ENCODE peak calls at places on chromosomes 2 and 18, in nine cellular contexts. One of them, this sample, is unnamed.

GRCh38 chr2:28662468-28663095 is 89.0 kb upstream of the PPP1CB start:
- DNase-seq in K562: no peak
- DNase-seq in endothelial cell of umbilical vein: peak; percentile 35
- DNase-seq in ovary: peak; percentile 36
- DNase-seq in NB4: no peak
- DNase-seq in gastrocnemius medialis: no peak
- DNase-seq in prostate gland: no peak
- DNase-seq in thyroid gland: peak; percentile 83
- DNase-seq in sigmoid colon: peak; percentile 81
- DNase-seq in this sample: peak; percentile 42

GRCh38 chr2:171523339-171523931 is 1.2 kb downstream of the CYBRD1 start:
- DNase-seq in thyroid gland: peak; percentile 92
- DNase-seq in prostate gland: peak; percentile 76
- DNase-seq in sigmoid colon: peak; percentile 92
- DNase-seq in K562: peak; percentile 77
- DNase-seq in endothelial cell of umbilical vein: peak; percentile 87
- DNase-seq in gastrocnemius medialis: peak; percentile 56
- DNase-seq in NB4: peak; percentile 93
- DNase-seq in ovary: peak; percentile 66
- DNase-seq in this sample: peak; percentile 49

GRCh38 chr2:12759248-12759647 is 42.5 kb downstream of the TRIB2 start:
- DNase-seq in K562: no peak
- DNase-seq in gastrocnemius medialis: no peak
- DNase-seq in prostate gland: no peak
- DNase-seq in sigmoid colon: peak; percentile 77
- DNase-seq in endothelial cell of umbilical vein: peak; percentile 42
- DNase-seq in thyroid gland: no peak
- DNase-seq in ovary: no peak
- DNase-seq in NB4: no peak
- DNase-seq in this sample: no peak

GRCh38 chr18:76412010-76412817 is 82.8 kb downstream of the ZNF516 start:
- DNase-seq in gastrocnemius medialis: no peak
- DNase-seq in prostate gland: no peak
- DNase-seq in thyroid gland: no peak
- DNase-seq in ovary: no peak
- DNase-seq in sigmoid colon: peak; percentile 71
- DNase-seq in endothelial cell of umbilical vein: no peak
- DNase-seq in K562: no peak
- DNase-seq in NB4: no peak
- DNase-seq in this sample: no peak

GRCh38 chr2:68789603-68790002 is 55.0 kb downstream of the ARHGAP25 start:
- DNase-seq in gastrocnemius medialis: no peak
- DNase-seq in prostate gland: no peak
- DNase-seq in ovary: no peak
- DNase-seq in NB4: no peak
- DNase-seq in endothelial cell of umbilical vein: no peak
- DNase-seq in sigmoid colon: no peak
- DNase-seq in K562: no peak
- DNase-seq in thyroid gland: no peak
- DNase-seq in this sample: no peak

GRCh38 chr2:119028327-119029174 is 86.6 kb downstream of the MARCO start:
- DNase-seq in prostate gland: peak; percentile 24
- DNase-seq in thyroid gland: no peak
- DNase-seq in gastrocnemius medialis: no peak
- DNase-seq in endothelial cell of umbilical vein: peak; percentile 4
- DNase-seq in NB4: peak; percentile 46
- DNase-seq in K562: peak; percentile 58
- DNase-seq in ovary: no peak
- DNase-seq in sigmoid colon: no peak
- DNase-seq in this sample: peak; percentile 30

GRCh38 chr2:150211164-150211631 is 276.3 kb downstream of the RND3 start:
- DNase-seq in ovary: no peak
- DNase-seq in sigmoid colon: no peak
- DNase-seq in NB4: no peak
- DNase-seq in endothelial cell of umbilical vein: no peak
- DNase-seq in thyroid gland: no peak
- DNase-seq in K562: no peak
- DNase-seq in prostate gland: no peak
- DNase-seq in gastrocnemius medialis: no peak
- DNase-seq in this sample: no peak

GRCh38 chr2:203858176-203858575 is 9.4 kb upstream of the CTLA4 start:
- DNase-seq in gastrocnemius medialis: no peak
- DNase-seq in endothelial cell of umbilical vein: no peak
- DNase-seq in NB4: no peak
- DNase-seq in prostate gland: no peak
- DNase-seq in sigmoid colon: no peak
- DNase-seq in ovary: no peak
- DNase-seq in K562: no peak
- DNase-seq in thyroid gland: no peak
- DNase-seq in this sample: no peak

GRCh38 chr2:234427081-234428058 is 69.5 kb downstream of the ARL4C start:
- DNase-seq in thyroid gland: peak; percentile 27
- DNase-seq in K562: no peak
- DNase-seq in NB4: no peak
- DNase-seq in prostate gland: no peak
- DNase-seq in gastrocnemius medialis: no peak
- DNase-seq in ovary: no peak
- DNase-seq in sigmoid colon: no peak
- DNase-seq in endothelial cell of umbilical vein: peak; percentile 75
- DNase-seq in this sample: peak; percentile 46

GRCh38 chr2:128783896-128784295 is 465.2 kb upstream of the HS6ST1 start:
- DNase-seq in ovary: no peak
- DNase-seq in NB4: no peak
- DNase-seq in gastrocnemius medialis: no peak
- DNase-seq in K562: no peak
- DNase-seq in endothelial cell of umbilical vein: no peak
- DNase-seq in sigmoid colon: peak; percentile 48
- DNase-seq in prostate gland: no peak
- DNase-seq in thyroid gland: no peak
- DNase-seq in this sample: no peak

GRCh38 chr2:234571620-234572407 is 74.9 kb upstream of the ARL4C start:
- DNase-seq in prostate gland: no peak
- DNase-seq in NB4: peak; percentile 71
- DNase-seq in endothelial cell of umbilical vein: no peak
- DNase-seq in thyroid gland: no peak
- DNase-seq in ovary: no peak
- DNase-seq in K562: no peak
- DNase-seq in gastrocnemius medialis: no peak
- DNase-seq in sigmoid colon: no peak
- DNase-seq in this sample: no peak

GRCh38 chr2:165707088-165707487 is 87.0 kb downstream of the GALNT3 start:
- DNase-seq in ovary: no peak
- DNase-seq in gastrocnemius medialis: no peak
- DNase-seq in NB4: no peak
- DNase-seq in endothelial cell of umbilical vein: no peak
- DNase-seq in K562: no peak
- DNase-seq in thyroid gland: no peak
- DNase-seq in prostate gland: no peak
- DNase-seq in sigmoid colon: no peak
- DNase-seq in this sample: no peak

GRCh38 chr2:85420743-85421705 is 2.5 kb downstream of the SH2D6 start:
- DNase-seq in sigmoid colon: peak; percentile 94
- DNase-seq in thyroid gland: peak; percentile 91
- DNase-seq in K562: peak; percentile 94
- DNase-seq in prostate gland: peak; percentile 87
- DNase-seq in gastrocnemius medialis: peak; percentile 63
- DNase-seq in NB4: peak; percentile 94
- DNase-seq in ovary: peak; percentile 84
- DNase-seq in endothelial cell of umbilical vein: peak; percentile 79
- DNase-seq in this sample: peak; percentile 98

GRCh38 chr2:85419009-85419711 is 646 bp downstream of the SH2D6 start:
- DNase-seq in K562: peak; percentile 41
- DNase-seq in endothelial cell of umbilical vein: peak; percentile 13
- DNase-seq in sigmoid colon: no peak
- DNase-seq in NB4: no peak
- DNase-seq in thyroid gland: peak; percentile 33
- DNase-seq in gastrocnemius medialis: no peak
- DNase-seq in prostate gland: no peak
- DNase-seq in ovary: no peak
- DNase-seq in this sample: no peak

GRCh38 chr2:85421706-85422457 is 3.4 kb downstream of the SH2D6 start:
- DNase-seq in NB4: no peak
- DNase-seq in endothelial cell of umbilical vein: no peak
- DNase-seq in sigmoid colon: no peak
- DNase-seq in prostate gland: peak; percentile 48
- DNase-seq in thyroid gland: peak; percentile 68
- DNase-seq in K562: peak; percentile 81
- DNase-seq in gastrocnemius medialis: no peak
- DNase-seq in ovary: no peak
- DNase-seq in this sample: peak; percentile 69

GRCh38 chr2:85414761-85415498 is 3.6 kb upstream of the SH2D6 start:
- DNase-seq in ovary: no peak
- DNase-seq in sigmoid colon: no peak
- DNase-seq in NB4: no peak
- DNase-seq in prostate gland: no peak
- DNase-seq in K562: peak; percentile 86
- DNase-seq in thyroid gland: peak; percentile 68
- DNase-seq in gastrocnemius medialis: no peak
- DNase-seq in endothelial cell of umbilical vein: no peak
- DNase-seq in this sample: no peak

DNA sequence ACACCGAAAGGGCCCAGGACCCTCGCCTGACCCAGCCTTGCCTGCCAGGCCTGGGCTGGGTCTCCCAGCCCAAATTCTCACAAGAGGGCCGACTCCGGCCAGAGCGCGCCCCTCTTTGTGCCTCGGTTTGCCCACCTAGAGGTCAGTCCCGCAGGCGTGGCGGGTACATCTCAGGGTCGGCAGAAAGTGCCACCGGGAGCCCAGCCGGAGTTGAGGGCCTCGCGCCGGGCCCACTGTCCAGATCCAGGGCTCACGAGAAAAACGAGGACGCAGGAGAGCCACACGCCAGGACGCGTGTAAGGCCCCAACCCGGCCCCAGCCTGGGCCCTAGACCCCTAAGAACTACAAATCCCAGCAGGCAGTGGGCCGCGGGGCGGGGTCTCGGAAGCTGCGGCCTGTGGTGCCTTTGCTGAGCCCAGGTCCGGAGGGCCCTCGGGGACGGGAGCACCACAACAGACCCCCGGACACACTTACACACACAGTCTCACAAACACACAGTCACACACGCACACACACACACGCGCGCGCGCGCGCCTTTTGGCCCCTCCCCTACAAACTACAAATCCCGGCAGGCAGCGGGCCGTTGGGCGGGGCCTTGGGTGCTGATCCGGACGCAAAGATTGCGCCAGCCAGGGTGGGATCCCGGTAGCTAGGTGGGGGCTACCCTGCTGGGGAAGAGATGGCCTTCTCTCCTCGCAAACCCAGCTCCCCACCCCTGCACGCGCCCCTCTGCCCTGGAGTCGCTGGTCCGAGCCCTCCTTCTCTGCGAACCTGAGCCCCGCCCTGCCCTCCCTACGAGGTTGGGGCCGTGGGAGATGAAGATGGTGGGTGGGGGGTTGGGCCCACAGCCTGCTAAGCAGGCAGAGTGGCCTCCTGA is at the start of gene SH2D6:
- DNase-seq in gastrocnemius medialis: peak; percentile 74
- DNase-seq in thyroid gland: peak; percentile 83
- DNase-seq in ovary: peak; percentile 82
- DNase-seq in endothelial cell of umbilical vein: peak; percentile 86
- DNase-seq in K562: peak; percentile 93
- DNase-seq in prostate gland: peak; percentile 73
- DNase-seq in NB4: peak; percentile 95
- DNase-seq in sigmoid colon: peak; percentile 93
- DNase-seq in this sample: peak; percentile 82
- TF ChIP-seq POLR2A in gastrocnemius medialis: peak; percentile 80
- TF ChIP-seq POLR2A in thyroid gland: no peak
- TF ChIP-seq POLR2A in ovary: peak; percentile 75
- TF ChIP-seq POLR2A in endothelial cell of umbilical vein: peak; percentile 62
- TF ChIP-seq POLR2A in K562: peak; percentile 79
- TF ChIP-seq POLR2A in prostate gland: peak; percentile 63
- TF ChIP-seq POLR2A in NB4: peak; percentile 64
- TF ChIP-seq POLR2A in sigmoid colon: peak; percentile 58
- TF ChIP-seq POLR2A in this sample: no peak

DNA sequence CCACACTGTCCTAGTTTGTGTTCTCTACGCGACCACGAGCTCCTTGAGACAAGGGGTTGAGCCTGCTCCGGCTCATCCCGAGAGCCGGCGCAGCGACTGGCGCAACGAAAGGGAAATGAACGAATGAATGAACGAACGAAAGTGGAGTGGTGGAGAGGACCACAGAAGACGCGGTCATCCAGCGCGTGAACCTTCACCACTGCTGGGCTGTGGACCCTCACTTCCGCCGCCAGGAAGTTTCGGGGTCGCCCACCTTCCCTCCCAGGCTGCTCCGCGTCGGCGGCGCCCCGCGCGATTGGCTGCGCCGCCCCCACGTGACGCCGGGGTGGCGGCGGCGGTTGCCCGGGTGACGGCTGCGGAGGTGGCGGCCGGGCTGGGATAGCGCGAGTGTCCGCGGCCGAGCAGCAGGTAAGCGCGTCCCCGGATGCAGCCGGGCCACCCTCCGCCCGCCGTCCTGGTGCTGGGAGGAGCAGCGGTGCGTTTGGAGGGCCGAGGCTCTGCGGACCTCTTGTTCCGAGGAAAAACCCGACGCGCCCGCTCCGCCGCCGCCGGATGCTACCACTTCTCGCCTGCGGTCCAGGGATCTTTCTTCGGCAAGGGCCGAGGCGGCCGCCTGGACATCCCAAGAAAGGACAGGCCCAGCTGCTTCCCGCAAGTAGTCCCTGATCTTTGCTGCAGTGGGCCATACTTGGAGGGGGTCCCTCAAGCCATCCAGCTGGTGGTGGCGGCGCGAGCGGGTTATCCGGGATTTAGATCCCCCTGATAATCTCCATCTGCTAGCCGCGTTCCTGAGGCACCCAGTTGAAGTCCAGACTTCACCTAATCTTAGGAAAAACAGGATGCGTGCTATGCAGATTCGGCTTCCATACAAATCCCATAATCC is at the start of gene ARMC9:
- DNase-seq in endothelial cell of umbilical vein: peak; percentile 68
- DNase-seq in gastrocnemius medialis: peak; percentile 39
- DNase-seq in K562: peak; percentile 73
- DNase-seq in prostate gland: peak; percentile 76
- DNase-seq in thyroid gland: peak; percentile 79
- DNase-seq in ovary: peak; percentile 68
- DNase-seq in NB4: peak; percentile 83
- DNase-seq in sigmoid colon: peak; percentile 82
- DNase-seq in this sample: peak; percentile 78
- TF ChIP-seq POLR2A in endothelial cell of umbilical vein: peak; percentile 90
- TF ChIP-seq POLR2A in gastrocnemius medialis: no peak
- TF ChIP-seq POLR2A in K562: peak; percentile 67
- TF ChIP-seq POLR2A in prostate gland: peak; percentile 55
- TF ChIP-seq POLR2A in thyroid gland: no peak
- TF ChIP-seq POLR2A in ovary: no peak
- TF ChIP-seq POLR2A in NB4: peak; percentile 77
- TF ChIP-seq POLR2A in sigmoid colon: peak; percentile 35
- TF ChIP-seq POLR2A in this sample: peak; percentile 58

GRCh38 chr2:37571571-37572136 is 99.8 kb downstream of the CDC42EP3 start:
- DNase-seq in sigmoid colon: no peak
- DNase-seq in endothelial cell of umbilical vein: no peak
- DNase-seq in thyroid gland: no peak
- DNase-seq in prostate gland: no peak
- DNase-seq in K562: no peak
- DNase-seq in gastrocnemius medialis: no peak
- DNase-seq in NB4: no peak
- DNase-seq in ovary: no peak
- DNase-seq in this sample: no peak
- TF ChIP-seq POLR2A in sigmoid colon: no peak
- TF ChIP-seq POLR2A in endothelial cell of umbilical vein: no peak
- TF ChIP-seq POLR2A in thyroid gland: no peak
- TF ChIP-seq POLR2A in prostate gland: no peak
- TF ChIP-seq POLR2A in K562: no peak
- TF ChIP-seq POLR2A in gastrocnemius medialis: no peak
- TF ChIP-seq POLR2A in NB4: no peak
- TF ChIP-seq POLR2A in ovary: no peak
- TF ChIP-seq POLR2A in this sample: no peak

GRCh38 chr18:8639762-8640161 is 30.5 kb downstream of the RAB12 start:
- DNase-seq in K562: no peak
- DNase-seq in sigmoid colon: no peak
- DNase-seq in thyroid gland: no peak
- DNase-seq in NB4: no peak
- DNase-seq in ovary: no peak
- DNase-seq in prostate gland: no peak
- DNase-seq in gastrocnemius medialis: no peak
- DNase-seq in endothelial cell of umbilical vein: no peak
- DNase-seq in this sample: no peak
- TF ChIP-seq POLR2A in K562: peak; percentile 37
- TF ChIP-seq POLR2A in sigmoid colon: no peak
- TF ChIP-seq POLR2A in thyroid gland: no peak
- TF ChIP-seq POLR2A in NB4: no peak
- TF ChIP-seq POLR2A in ovary: no peak
- TF ChIP-seq POLR2A in prostate gland: no peak
- TF ChIP-seq POLR2A in gastrocnemius medialis: no peak
- TF ChIP-seq POLR2A in endothelial cell of umbilical vein: no peak
- TF ChIP-seq POLR2A in this sample: no peak